ENCODE peak calls at places on chromosome 21, in seven cellular contexts. I, C, D, Z, N, K and W are unnamed samples.

GRCh38 chr21:44047996-44048560 is 36.0 kb downstream of the TRAPPC10 start:
- DNase-seq in I (no peak), D (no peak), Z (no peak), K (no peak), N (no peak), C (no peak), W (no peak)

GRCh38 chr21:36627242-36627641 is 71.7 kb upstream of the SIM2 start:
- DNase-seq in C (no peak), D (no peak), I (no peak), K (no peak), N (no peak), Z (no peak), W (no peak)

GRCh38 chr21:35428489-35428888 is 379.4 kb upstream of the RUNX1 start:
- DNase-seq in K (no peak), I (no peak), C (no peak), N (no peak), Z (no peak), D (no peak), W (peak)

GRCh38 chr21:38806942-38807284 is 1.2 kb downstream of the ETS2 start:
- DNase-seq in Z (peak), I (no peak), C (no peak), K (no peak), N (peak), D (no peak), W (no peak)

GRCh38 chr21:25424045-25424444 is 183.2 kb downstream of the MRPL39 start:
- DNase-seq in I (no peak), C (no peak), N (no peak), D (no peak), K (no peak), Z (no peak), W (no peak)

GRCh38 chr21:29289317-29289716 is 9.4 kb upstream of the BACH1 start:
- DNase-seq in I (no peak), Z (no peak), D (no peak), N (peak), K (no peak), C (no peak), W (no peak)

GRCh38 chr21:15651172-15651571 is 78.6 kb upstream of the USP25 start:
- DNase-seq in I (no peak), K (no peak), C (no peak), D (no peak), Z (no peak), N (no peak), W (no peak)

GRCh38 chr21:44046734-44047133 is 34.6 kb downstream of the TRAPPC10 start:
- DNase-seq in N (no peak), K (no peak), I (no peak), C (no peak), D (no peak), Z (no peak), W (no peak)

GRCh38 chr21:34883501-34884271 is 165.4 kb downstream of the RUNX1 start:
- DNase-seq in D (no peak), C (no peak), I (no peak), N (peak), Z (peak), K (no peak), W (no peak)